ENCODE peak calls at places on chromosomes 7 and 10, in four cellular contexts. U is stomach; B is stimulated activated CD4-positive, alpha-beta T cell treated with anti-CD3 and anti-CD28 coated beads, Interleukin-15, amount 100 ng/mL, for 24 hours; M is T follicular helper cell. L is an unnamed sample.

GRCh38 chr7:81299711-81300110 is 380.9 kb upstream of the SEMA3C start:
- DNase-seq in U (no peak), B (no peak), M (no peak), L (no peak)

GRCh38 chr10:104329754-104330153 is 8.5 kb downstream of the ITPRIP start:
- DNase-seq in U (no peak), B (no peak), M (no peak), L (no peak)

GRCh38 chr7:120949393-120949799 is 1.2 kb upstream of the ING3 start:
- DNase-seq in U (no peak), B (no peak), M (no peak), L (no peak)

GRCh38 chr7:47852330-47853245 is 95.7 kb downstream of the PKD1L1 start:
- DNase-seq in U (no peak), B (no peak), M (no peak), L (no peak)

GRCh38 chr7:113282875-113283274 is 164.5 kb upstream of the SMIM30 start:
- DNase-seq in U (no peak), B (no peak), M (no peak), L (no peak)

GRCh38 chr10:79890469-79890868 is 58.4 kb downstream of the SFTPD start:
- DNase-seq in U (no peak), B (no peak), M (no peak), L (no peak)

GRCh38 chr10:103584216-103585010 is 90.9 kb downstream of the NEURL1 start:
- DNase-seq in U (no peak), B (peak; percentile 76), M (peak; percentile 56), L (peak; percentile 50)

GRCh38 chr10:3835770-3836169 is 50.8 kb upstream of the KLF6 start:
- DNase-seq in U (no peak), B (no peak), M (no peak), L (no peak)

GRCh38 chr7:6385110-6385792 is 62.5 kb downstream of the DAGLB start:
- DNase-seq in U (no peak), B (no peak), M (no peak), L (no peak)

L was measured in naive B cell.